ENCODE peak calls at places on chromosomes 7 and 10, in five cellular contexts. A is B cell, I is GM23338, O is GM10248, Z is left ventricle myocardium inferior. X is an unnamed sample.

GRCh38 chr7:26550492-26550891 is 258.8 kb downstream of the SNX10 start:
- DNase-seq in A (no peak), I (no peak), O (no peak), Z (no peak), X (no peak)

GRCh38 chr7:23698822-23699221 is 11.2 kb upstream of the STK31 start:
- DNase-seq in A (no peak), I (no peak), O (no peak), Z (no peak), X (no peak)

GRCh38 chr7:132386249-132386681 is 190.0 kb downstream of the PLXNA4 start:
- DNase-seq in A (no peak), I (no peak), O (no peak), Z (peak), X (no peak)

GRCh38 chr10:43190775-43191174 is 52.5 kb downstream of the CSGALNACT2 start:
- DNase-seq in A (no peak), I (no peak), O (no peak), Z (no peak), X (no peak)

GRCh38 chr10:58582045-58582444 is 69.4 kb downstream of the BICC1 start:
- DNase-seq in A (no peak), I (no peak), O (no peak), Z (no peak), X (no peak)

GRCh38 chr7:106471686-106472440 is 187.1 kb upstream of the NAMPT start:
- DNase-seq in A (no peak), I (no peak), O (no peak), Z (no peak), X (no peak)

GRCh38 chr10:45514283-45515270 is 140.6 kb downstream of the ALOX5 start:
- DNase-seq in A (no peak), I (peak), O (no peak), Z (no peak), X (no peak)

GRCh38 chr10:55146032-55146431 is 345.0 kb upstream of the PCDH15 start:
- DNase-seq in A (no peak), I (no peak), O (no peak), Z (no peak), X (no peak)

GRCh38 chr7:47584128-47584865 is 2.4 kb upstream of the TNS3 start:
- DNase-seq in A (no peak), I (no peak), O (no peak), Z (no peak), X (no peak)

GRCh38 chr10:119849944-119850343 is 22.7 kb downstream of the MCMBP start:
- DNase-seq in A (no peak), I (no peak), O (no peak), Z (no peak), X (no peak)

GRCh38 chr7:151631968-151632749 is 112.5 kb upstream of the RHEB start:
- DNase-seq in A (peak), I (peak), O (peak), Z (peak), X (peak)
- TF ChIP-seq CTCF in A (peak), I (no peak), O (peak), Z (peak), X (peak)

GRCh38 chr10:78937800-78938694 is 130.7 kb upstream of the ZMIZ1 start:
- DNase-seq in A (no peak), I (peak), O (no peak), Z (no peak), X (peak)
- TF ChIP-seq CTCF in A (no peak), I (no peak), O (no peak), Z (no peak), X (peak)

DNA sequence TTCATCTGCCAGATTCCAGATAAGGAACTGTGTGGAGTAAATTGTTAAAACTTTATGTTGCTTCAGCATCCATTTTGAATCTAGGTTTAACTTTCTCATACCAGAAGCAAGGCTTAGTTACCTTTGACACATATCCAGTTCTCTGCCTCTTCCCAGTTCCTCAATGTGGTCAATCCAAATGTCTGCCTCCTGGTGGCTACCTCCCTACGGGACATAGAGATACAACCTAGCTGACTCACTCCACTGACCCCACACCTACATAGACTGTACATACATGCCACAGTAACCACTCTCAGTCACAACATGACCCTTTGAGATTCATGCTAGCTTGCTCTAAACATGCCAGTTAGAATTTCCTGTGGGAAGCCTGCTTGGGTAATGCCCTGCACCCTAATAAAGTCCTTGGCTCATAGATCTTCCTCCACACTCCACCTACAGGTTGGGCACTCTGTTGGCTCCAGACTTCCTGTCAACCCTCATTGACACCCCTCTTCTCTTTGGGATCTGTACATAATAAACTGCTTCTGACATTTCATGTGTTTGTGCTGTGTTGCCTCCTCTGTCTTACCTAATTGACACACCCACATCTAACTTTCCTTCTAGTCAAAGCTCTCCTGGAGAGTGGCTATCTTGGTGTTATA is 278.1 kb downstream of the HTR7 start:
- DNase-seq in A (no peak), I (peak), O (no peak), Z (no peak), X (no peak)
- TF ChIP-seq CTCF in A (no peak), I (peak), O (no peak), Z (no peak), X (no peak)

DNA sequence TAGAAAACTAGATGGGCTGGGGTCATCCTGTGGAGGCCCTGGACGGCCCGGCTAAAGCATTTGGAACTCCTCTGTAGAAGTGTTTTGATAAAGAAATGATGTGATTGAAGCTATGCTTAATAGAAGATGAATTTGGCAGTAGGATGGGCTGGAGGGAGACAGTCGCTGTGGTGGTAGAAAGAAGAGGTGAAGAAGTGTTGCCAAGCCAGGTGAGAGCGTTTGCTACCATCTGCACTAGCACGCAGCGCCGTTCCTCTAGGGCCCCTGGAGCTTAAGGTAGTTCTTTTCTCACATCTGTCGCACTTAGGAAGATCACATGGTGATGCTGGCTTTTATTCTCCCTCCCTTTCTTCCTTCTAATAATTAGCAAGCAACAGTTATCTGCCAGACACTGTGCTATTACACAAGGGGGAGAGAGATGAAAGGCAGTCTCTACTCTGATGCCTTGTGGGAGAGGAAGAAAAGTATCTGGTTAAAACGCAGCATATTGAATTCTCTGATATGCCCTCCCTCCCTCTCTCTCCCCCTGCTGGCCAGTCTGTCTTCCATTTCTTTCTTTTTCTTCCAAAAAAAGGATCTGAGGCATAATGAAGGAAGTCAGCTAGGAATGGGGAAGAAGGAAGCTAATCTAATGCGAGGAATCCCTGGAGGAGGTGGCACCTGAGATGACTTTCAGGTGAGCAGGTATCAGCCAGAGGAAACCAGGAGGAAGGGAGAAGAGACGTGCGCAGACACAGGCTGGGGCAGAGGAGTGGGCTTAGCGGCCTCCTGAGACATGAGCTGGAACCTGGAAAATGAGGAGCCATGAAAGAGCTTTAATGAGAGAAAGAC is 162.3 kb upstream of the KLF14 start:
- DNase-seq in A (no peak), I (peak), O (no peak), Z (no peak), X (no peak)
- TF ChIP-seq CTCF in A (no peak), I (peak), O (no peak), Z (no peak), X (no peak)

DNA sequence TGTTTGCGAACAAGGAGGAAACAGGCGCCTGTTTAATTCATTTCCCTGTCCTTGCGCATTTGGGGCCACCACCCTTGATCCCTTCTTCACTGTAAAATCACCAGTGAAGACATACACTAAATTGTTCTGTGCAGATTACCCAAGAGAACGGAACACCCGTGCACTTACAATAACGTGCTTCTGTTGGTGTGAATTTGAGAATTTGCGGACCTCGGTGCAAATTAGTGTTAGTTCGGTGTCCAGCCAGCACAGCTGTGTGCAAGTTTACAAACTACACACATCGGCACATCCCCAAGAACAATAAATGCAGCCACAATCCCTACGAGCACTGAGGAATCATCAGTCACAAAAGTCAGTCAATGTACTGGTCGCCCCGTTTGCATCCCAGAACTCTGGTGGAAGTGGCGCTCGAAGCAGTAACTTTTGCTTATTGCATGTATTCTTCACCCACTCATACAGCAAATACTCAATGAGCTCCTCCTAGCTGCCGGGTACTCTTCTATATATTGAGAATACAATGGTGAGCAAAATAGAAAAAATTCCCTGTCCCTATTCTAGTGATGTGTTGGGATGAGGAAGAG is 791 bp upstream of the CNOT4 start:
- DNase-seq in A (no peak), I (no peak), O (no peak), Z (no peak), X (peak)
- TF ChIP-seq CTCF in A (no peak), I (no peak), O (peak), Z (peak), X (no peak)

DNA sequence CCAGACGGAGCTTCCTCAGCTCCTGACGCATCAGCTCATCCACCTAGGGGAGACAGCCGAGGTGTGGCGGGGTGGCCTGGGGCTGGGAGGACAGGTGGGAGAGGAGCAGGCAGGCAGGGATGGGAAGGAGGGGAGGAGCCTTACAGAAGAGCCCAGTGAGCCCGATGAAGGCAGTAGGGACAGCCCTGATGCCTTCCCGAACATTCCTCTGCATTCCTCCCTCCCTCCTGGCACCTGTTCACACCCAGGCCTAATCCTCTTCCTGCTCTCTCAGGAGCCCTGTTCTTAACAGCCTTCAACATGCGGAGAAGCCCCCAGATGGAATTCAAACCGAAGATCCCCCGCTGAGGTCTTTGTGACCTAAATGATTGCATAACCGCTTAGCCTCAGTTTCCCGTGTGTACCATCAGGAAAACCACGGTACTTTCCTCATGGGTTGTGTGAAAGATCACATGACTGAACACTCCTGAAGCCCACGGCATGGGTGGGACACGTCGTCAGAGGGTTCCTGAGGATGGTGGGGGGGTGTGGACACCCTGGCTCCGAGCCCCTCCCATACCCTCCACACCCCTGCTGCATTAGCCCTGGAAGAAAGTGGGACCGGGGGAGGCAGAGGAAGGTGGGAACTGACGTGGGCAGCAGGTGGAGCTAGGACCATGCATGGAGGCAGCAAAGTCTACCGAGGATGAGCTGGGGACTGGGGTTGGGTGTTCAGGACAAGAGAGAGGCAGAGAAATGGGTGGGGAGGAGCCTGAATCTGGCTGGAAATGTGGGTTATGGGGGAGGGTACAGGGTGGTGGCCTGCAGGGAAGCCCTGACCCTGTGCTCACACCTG is 8.8 kb upstream of the ASB10 start:
- DNase-seq in A (no peak), I (peak), O (no peak), Z (no peak), X (no peak)
- TF ChIP-seq CTCF in A (no peak), I (no peak), O (no peak), Z (no peak), X (no peak)

GRCh38 chr7:107967420-107967819 is 35.5 kb downstream of the LAMB1 start:
- DNase-seq in A (no peak), I (no peak), O (no peak), Z (no peak), X (no peak)
- TF ChIP-seq CTCF in A (no peak), I (no peak), O (no peak), Z (no peak), X (no peak)

GRCh38 chr10:84258034-84258695 is 13.3 kb downstream of the RGR start:
- DNase-seq in A (no peak), I (no peak), O (no peak), Z (no peak), X (no peak)

GRCh38 chr10:84261236-84261635 is 16.4 kb downstream of the RGR start:
- DNase-seq in A (no peak), I (no peak), O (no peak), Z (no peak), X (no peak)

GRCh38 chr10:84257343-84258020 is 12.6 kb downstream of the RGR start:
- DNase-seq in A (no peak), I (no peak), O (no peak), Z (no peak), X (no peak)

GRCh38 chr10:84254552-84255137 is 9.8 kb downstream of the RGR start:
- DNase-seq in A (no peak), I (no peak), O (no peak), Z (no peak), X (no peak)

GRCh38 chr10:84256510-84257342 is 11.9 kb downstream of the RGR start:
- DNase-seq in A (peak), I (peak), O (peak), Z (peak), X (peak)
- TF ChIP-seq CTCF in A (peak), I (peak), O (peak), Z (peak), X (peak)